ENCODE peak calls at places on chromosomes 16 and 17, in four cellular contexts. M is WTC11, X is HepG2, E is K562. F is an unnamed sample.
A peak's percentile ranks its signal among the peaks of the same experiment; 100 is the strongest.

GRCh38 chr16:86578056-86578455 is 293 bp upstream of the FOXL1 start:
- DNase-seq in M (no peak), E (no peak), X (no peak), F (no peak)

GRCh38 chr17:15490634-15491261 is 23.3 kb upstream of the CDRT4 start:
- DNase-seq in M (peak; percentile 56), E (peak; percentile 94), X (no peak), F (no peak)

GRCh38 chr17:80671039-80671822 is 126.6 kb downstream of the RPTOR start:
- DNase-seq in M (no peak), X (no peak), E (no peak), F (peak; percentile 39)

GRCh38 chr17:15742921-15743320 is 10.8 kb downstream of the TBC1D26 start:
- DNase-seq in M (no peak), X (no peak), E (no peak), F (no peak)

GRCh38 chr17:12492450-12492849 is 173.2 kb upstream of the MYOCD start:
- DNase-seq in M (no peak), E (no peak), X (no peak), F (no peak)

GRCh38 chr16:3776316-3776715 is 59.0 kb upstream of the TRAP1 start:
- DNase-seq in X (no peak), E (no peak), M (no peak), F (no peak)

GRCh38 chr16:56610017-56610608 is 1.7 kb downstream of the MT2A start:
- DNase-seq in E (no peak), M (no peak), X (peak; percentile 35), F (no peak)

GRCh38 chr17:40514013-40514875 is 12.8 kb upstream of the TNS4 start:
- DNase-seq in E (no peak), X (no peak), M (no peak), F (no peak)

GRCh38 chr17:32143525-32143865 is 1.2 kb downstream of the RHOT1 start:
- DNase-seq in E (no peak), M (no peak), X (no peak), F (no peak)

GRCh38 chr17:55067697-55068439 is 99.3 kb downstream of the STXBP4 start:
- DNase-seq in M (no peak), E (peak; percentile 70), X (peak; percentile 9), F (no peak)

GRCh38 chr16:17426451-17426850 is 44.3 kb downstream of the XYLT1 start:
- DNase-seq in X (no peak), M (no peak), E (no peak), F (no peak)

GRCh38 chr16:820730-821129 is 20.2 kb upstream of the GNG13 start:
- DNase-seq in X (no peak), E (no peak), M (no peak), F (no peak)

DNA sequence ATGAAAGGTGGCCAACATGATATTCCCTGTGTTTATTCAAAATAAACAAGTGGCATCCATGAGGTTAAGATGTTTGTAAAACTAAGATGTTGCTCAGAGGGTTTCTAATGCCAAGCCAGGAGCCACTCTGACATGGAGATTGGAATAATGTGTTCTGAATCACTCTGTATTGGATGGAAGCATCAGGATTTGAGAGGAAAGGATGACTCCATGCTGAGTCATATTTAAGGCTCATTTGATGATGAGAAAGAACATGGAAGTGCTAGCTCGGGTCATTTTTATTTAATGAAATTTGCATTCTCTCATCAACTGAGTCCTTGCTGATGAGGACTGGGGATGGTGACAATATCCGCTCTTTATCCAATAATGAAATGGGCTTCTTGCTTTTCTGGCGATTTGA is 6.2 kb downstream of the VAT1L start:
- DNase-seq in X (no peak), M (no peak), E (no peak), F (no peak)
- TF ChIP-seq ELF4 in X (no peak), M (no peak), E (no peak), F (no peak)

GRCh38 chr17:17303847-17304490 is 796 bp downstream of the NT5M start:
- DNase-seq in M (no peak), X (no peak), E (no peak), F (no peak)

GRCh38 chr17:17303010-17303846 is at the start of gene NT5M:
- DNase-seq in X (peak; percentile 34), M (peak; percentile 75), E (peak; percentile 90), F (peak; percentile 82)

GRCh38 chr17:17304521-17304985 is 1.4 kb downstream of the NT5M start:
- DNase-seq in M (no peak), X (no peak), E (peak; percentile 85), F (no peak)

GRCh38 chr17:17298108-17298507 is 5.1 kb upstream of the NT5M start:
- DNase-seq in X (no peak), M (no peak), E (no peak), F (no peak)

DNA sequence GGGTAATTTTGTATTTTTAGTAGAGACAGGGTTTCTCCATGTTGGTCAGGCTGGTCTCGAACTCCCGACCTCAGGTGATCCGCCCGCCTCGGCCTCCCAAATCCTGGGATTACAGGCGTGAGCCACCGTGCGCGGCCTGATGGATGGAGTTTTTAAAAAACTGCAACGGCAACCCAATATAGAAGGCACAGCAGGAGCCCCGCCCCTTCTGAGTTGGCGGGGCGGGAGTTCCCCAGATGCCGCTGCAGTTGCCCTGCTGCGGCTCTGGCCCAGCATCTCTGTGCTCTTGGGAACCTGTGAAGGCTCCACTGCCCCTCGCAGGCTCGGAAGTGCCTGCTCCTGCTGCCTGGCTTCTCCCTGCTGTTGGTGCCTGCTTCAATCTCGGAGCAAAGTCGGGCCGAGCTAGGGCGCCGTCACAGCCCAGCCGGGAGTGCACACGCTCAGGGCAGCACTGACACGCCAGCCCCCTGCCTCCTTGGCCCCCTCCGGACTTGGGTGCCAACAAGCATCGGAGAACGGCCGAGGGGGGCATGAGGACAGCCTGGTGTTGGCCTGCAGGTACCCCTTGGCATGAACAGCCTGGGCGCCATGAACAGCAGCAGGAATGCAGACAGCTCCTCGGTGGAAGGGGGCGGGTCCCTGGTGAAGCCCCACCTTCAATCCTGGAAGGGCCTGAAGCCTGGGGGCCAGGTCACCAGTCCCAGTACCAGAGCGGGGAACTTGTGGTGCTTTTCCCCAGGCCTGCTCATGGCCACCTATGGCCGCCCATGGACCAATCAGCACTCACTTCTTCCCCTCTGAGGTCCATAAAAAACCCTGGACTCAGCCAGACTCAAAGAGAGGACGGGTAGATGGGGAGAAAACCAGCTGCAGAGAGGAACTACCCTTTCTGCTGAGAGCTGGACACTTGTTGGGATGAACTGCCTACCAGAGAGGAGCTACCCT is 2.3 kb upstream of the NT5M start:
- DNase-seq in M (peak; percentile 96), E (no peak), X (no peak), F (peak; percentile 76)
- TF ChIP-seq ELF4 in M (no peak), E (no peak), X (no peak), F (no peak)

GRCh38 chr16:70738083-70738977 is 52.5 kb upstream of the MTSS2 start:
- DNase-seq in M (peak; percentile 73), E (peak; percentile 69), X (peak; percentile 79), F (peak; percentile 60)
- TF ChIP-seq ELF4 in M (no peak), E (no peak), X (no peak), F (no peak)

DNA sequence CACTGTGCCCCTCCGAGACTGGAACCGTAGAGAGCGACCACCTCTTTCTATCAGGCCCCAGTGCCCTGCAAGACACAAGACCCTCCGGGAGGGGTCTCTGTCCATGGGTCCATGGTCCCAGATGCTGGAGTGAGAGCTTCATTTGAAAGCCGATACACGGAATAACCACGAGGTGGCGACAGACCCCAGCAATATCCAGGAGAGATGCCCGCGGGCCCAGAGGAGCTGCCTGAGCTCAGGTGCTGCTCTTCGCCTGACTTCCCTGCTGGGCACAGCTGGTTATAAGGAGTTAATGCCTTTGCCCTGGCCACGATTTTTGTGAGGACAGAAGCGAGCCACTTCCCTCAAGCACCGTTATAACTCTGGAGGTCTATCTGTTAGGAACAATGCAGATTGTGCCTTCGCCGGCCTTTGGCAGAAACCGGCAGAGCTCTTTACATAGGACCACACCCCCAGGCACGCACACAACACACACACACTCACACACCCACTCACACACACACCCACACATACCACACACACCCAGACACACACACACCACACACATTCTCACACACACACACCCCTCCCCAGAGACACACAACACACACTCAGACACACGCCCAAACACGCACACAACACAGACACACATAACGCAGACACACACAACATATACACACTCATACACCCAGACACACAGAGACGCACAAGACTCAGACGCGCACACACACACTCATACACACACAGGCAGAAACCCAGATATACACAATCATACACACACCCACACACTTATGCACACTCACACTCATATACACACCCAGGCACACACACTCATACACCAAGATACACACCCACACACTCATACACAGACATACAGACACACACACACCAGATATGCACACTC is 436.4 kb downstream of the SOX9 start:
- DNase-seq in M (peak; percentile 85), E (peak; percentile 67), X (peak; percentile 81), F (peak; percentile 87)
- TF ChIP-seq ELF4 in M (no peak), E (peak; percentile 19), X (no peak), F (no peak)

DNA sequence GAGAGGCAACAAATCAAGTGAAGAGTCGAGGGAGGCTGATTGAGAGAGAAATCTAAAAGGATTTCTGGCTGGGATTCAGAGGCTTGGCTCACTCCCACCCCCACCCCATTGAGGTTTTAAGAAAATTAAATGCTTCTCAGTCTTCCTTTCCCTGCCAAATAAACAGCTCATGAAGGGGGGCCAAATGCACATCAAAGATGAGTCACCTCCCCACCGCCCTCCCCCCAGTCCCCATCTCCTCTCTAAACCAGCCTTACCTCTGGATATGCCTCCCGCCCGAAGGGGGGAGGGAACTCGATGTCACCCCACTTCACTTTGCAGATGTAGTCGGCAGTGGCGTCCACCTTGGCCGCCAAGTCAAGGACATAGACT is 11.6 kb downstream of the ACLY start:
- DNase-seq in X (no peak), E (no peak), M (no peak), F (no peak)
- TF ChIP-seq ELF4 in X (no peak), E (no peak), M (no peak), F (no peak)

DNA sequence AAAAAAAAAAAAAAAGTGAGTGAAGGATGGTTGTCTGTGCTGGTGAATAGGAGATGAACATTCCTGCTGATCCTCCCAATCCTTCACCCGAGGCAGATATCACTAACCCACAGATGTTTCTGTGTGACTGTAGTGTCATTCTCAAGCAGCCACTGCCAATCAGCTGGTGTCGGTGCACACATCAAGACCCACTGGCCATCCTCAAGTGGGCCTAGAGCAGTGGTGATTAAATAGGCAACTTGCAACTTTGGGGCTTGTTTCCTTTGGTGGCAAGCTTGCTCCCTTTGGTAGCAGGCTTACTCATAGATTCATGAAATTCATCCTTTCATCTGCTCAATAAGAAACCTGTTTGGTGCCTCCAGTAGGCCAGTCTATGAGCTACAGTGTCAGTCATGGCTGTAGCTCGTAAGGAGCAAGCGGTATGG is 51.1 kb upstream of the LGALS9 start:
- DNase-seq in M (no peak), X (no peak), E (peak; percentile 62), F (no peak)
- TF ChIP-seq ELF4 in M (no peak), X (no peak), E (no peak), F (no peak)

F was measured in HEK293T.